ENCODE peak calls at places on chromosomes 16 and 17, in nine cellular contexts. One of them, this sample, is unnamed.

GRCh38 chr17:69502488-69502887 is 88.0 kb downstream of the MAP2K6 start:
- DNase-seq in fibroblast of lung: peak
- DNase-seq in CD8-positive, alpha-beta memory T cell: no peak
- DNase-seq in ovary: no peak
- DNase-seq in foreskin fibroblast: no peak
- DNase-seq in PC-3: no peak
- DNase-seq in AG10803: no peak
- DNase-seq in lower leg skin: no peak
- DNase-seq in fibroblast of mammary gland: no peak
- DNase-seq in this sample: no peak

GRCh38 chr17:69609495-69610315 is 195.2 kb downstream of the MAP2K6 start:
- DNase-seq in AG10803: peak
- DNase-seq in lower leg skin: no peak
- DNase-seq in CD8-positive, alpha-beta memory T cell: no peak
- DNase-seq in PC-3: peak
- DNase-seq in fibroblast of mammary gland: peak
- DNase-seq in ovary: no peak
- DNase-seq in fibroblast of lung: peak
- DNase-seq in foreskin fibroblast: peak
- DNase-seq in this sample: peak

GRCh38 chr16:28100810-28101532 is 37.5 kb upstream of the GSG1L start:
- DNase-seq in CD8-positive, alpha-beta memory T cell: no peak
- DNase-seq in ovary: peak
- DNase-seq in fibroblast of lung: no peak
- DNase-seq in lower leg skin: peak
- DNase-seq in fibroblast of mammary gland: no peak
- DNase-seq in foreskin fibroblast: no peak
- DNase-seq in AG10803: no peak
- DNase-seq in PC-3: no peak
- DNase-seq in this sample: no peak

GRCh38 chr17:38532451-38532850 is 73.3 kb downstream of the SRCIN1 start:
- DNase-seq in AG10803: no peak
- DNase-seq in fibroblast of lung: no peak
- DNase-seq in lower leg skin: no peak
- DNase-seq in PC-3: no peak
- DNase-seq in foreskin fibroblast: no peak
- DNase-seq in CD8-positive, alpha-beta memory T cell: no peak
- DNase-seq in fibroblast of mammary gland: no peak
- DNase-seq in ovary: no peak
- DNase-seq in this sample: no peak

GRCh38 chr16:67456383-67457140 is 24.4 kb downstream of the ATP6V0D1 start:
- DNase-seq in fibroblast of lung: peak
- DNase-seq in CD8-positive, alpha-beta memory T cell: no peak
- DNase-seq in ovary: peak
- DNase-seq in foreskin fibroblast: peak
- DNase-seq in lower leg skin: no peak
- DNase-seq in fibroblast of mammary gland: peak
- DNase-seq in PC-3: no peak
- DNase-seq in AG10803: peak
- DNase-seq in this sample: peak

GRCh38 chr17:65290616-65291015 is 153.4 kb downstream of the RGS9 start:
- DNase-seq in AG10803: no peak
- DNase-seq in PC-3: no peak
- DNase-seq in ovary: no peak
- DNase-seq in lower leg skin: peak
- DNase-seq in CD8-positive, alpha-beta memory T cell: no peak
- DNase-seq in fibroblast of lung: no peak
- DNase-seq in fibroblast of mammary gland: no peak
- DNase-seq in foreskin fibroblast: no peak
- DNase-seq in this sample: no peak

GRCh38 chr16:58077796-58078195 is 51.4 kb downstream of the CFAP20 start:
- DNase-seq in fibroblast of lung: no peak
- DNase-seq in AG10803: no peak
- DNase-seq in PC-3: no peak
- DNase-seq in fibroblast of mammary gland: no peak
- DNase-seq in CD8-positive, alpha-beta memory T cell: no peak
- DNase-seq in ovary: no peak
- DNase-seq in foreskin fibroblast: no peak
- DNase-seq in lower leg skin: no peak
- DNase-seq in this sample: no peak

GRCh38 chr16:57846078-57846697 is 43.9 kb upstream of the KIFC3 start:
- DNase-seq in foreskin fibroblast: no peak
- DNase-seq in fibroblast of mammary gland: no peak
- DNase-seq in CD8-positive, alpha-beta memory T cell: no peak
- DNase-seq in lower leg skin: no peak
- DNase-seq in AG10803: no peak
- DNase-seq in ovary: peak
- DNase-seq in fibroblast of lung: no peak
- DNase-seq in PC-3: no peak
- DNase-seq in this sample: no peak

GRCh38 chr17:31587462-31587861 is 196.0 kb downstream of the RAB11FIP4 start:
- DNase-seq in fibroblast of mammary gland: no peak
- DNase-seq in fibroblast of lung: no peak
- DNase-seq in AG10803: no peak
- DNase-seq in CD8-positive, alpha-beta memory T cell: no peak
- DNase-seq in ovary: no peak
- DNase-seq in lower leg skin: no peak
- DNase-seq in foreskin fibroblast: no peak
- DNase-seq in PC-3: no peak
- DNase-seq in this sample: no peak

GRCh38 chr17:7440823-7441174 is 1.5 kb downstream of the FGF11 start:
- DNase-seq in foreskin fibroblast: peak
- DNase-seq in AG10803: no peak
- DNase-seq in PC-3: peak
- DNase-seq in ovary: peak
- DNase-seq in fibroblast of mammary gland: peak
- DNase-seq in lower leg skin: no peak
- DNase-seq in fibroblast of lung: no peak
- DNase-seq in CD8-positive, alpha-beta memory T cell: no peak
- DNase-seq in this sample: peak

GRCh38 chr17:17108681-17109049 is 66.4 kb downstream of the MPRIP start:
- DNase-seq in foreskin fibroblast: no peak
- DNase-seq in fibroblast of mammary gland: no peak
- DNase-seq in CD8-positive, alpha-beta memory T cell: no peak
- DNase-seq in ovary: no peak
- DNase-seq in AG10803: no peak
- DNase-seq in fibroblast of lung: peak
- DNase-seq in lower leg skin: no peak
- DNase-seq in PC-3: no peak
- DNase-seq in this sample: peak

GRCh38 chr16:83913234-83913633 is 14.3 kb downstream of the MLYCD start:
- DNase-seq in ovary: no peak
- DNase-seq in PC-3: no peak
- DNase-seq in CD8-positive, alpha-beta memory T cell: no peak
- DNase-seq in lower leg skin: no peak
- DNase-seq in AG10803: no peak
- DNase-seq in fibroblast of mammary gland: no peak
- DNase-seq in fibroblast of lung: peak
- DNase-seq in foreskin fibroblast: peak
- DNase-seq in this sample: no peak

DNA sequence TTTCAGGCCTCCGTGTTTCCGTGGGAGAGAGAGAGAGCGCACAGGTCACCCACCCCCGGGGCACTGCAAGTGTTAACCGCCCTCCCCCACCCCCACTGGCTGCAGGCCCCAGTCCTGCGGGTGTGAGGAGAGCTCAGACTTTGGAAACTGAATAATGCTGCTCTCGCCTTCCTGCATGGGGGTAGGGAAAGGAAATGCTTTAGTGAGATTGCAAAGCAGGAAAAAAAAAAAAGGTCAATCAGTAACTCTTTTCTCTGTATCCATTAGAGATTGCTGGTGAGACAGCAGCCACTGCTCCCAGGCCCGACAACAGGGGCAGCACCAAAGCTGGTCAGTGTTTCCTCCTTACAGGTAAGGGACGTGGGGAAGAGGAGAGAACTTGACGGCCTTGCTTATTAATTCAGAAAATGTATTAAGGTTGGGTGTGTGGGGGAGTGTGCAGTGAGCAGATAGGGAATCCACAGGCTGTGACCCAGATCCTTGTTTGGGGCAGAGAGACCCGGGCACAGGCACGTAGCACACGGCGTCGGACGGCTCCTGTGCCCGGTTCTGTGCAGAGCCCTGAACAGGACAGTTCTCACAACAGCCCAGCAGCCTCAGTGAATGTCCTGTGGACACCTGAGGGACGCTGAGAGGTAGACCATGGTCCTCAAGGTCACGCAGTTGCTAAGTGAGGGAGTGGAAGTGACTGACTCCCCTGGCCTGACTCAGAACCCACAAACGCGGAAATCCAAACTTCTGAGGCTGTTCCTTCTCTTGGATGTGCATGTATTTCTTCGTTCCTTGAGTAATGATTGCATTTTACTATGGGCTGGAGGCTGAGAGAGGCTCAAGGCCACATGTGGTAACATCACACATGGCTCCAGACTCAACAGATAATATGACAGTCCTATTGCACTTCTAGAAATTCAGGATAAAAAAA is 156.5 kb downstream of the FOXL1 start:
- DNase-seq in foreskin fibroblast: no peak
- DNase-seq in AG10803: no peak
- DNase-seq in CD8-positive, alpha-beta memory T cell: no peak
- DNase-seq in lower leg skin: no peak
- DNase-seq in PC-3: no peak
- DNase-seq in fibroblast of mammary gland: no peak
- DNase-seq in ovary: no peak
- DNase-seq in fibroblast of lung: no peak
- DNase-seq in this sample: no peak
- H3K4me3 ChIP-seq in foreskin fibroblast: no peak
- H3K4me3 ChIP-seq in AG10803: no peak
- H3K4me3 ChIP-seq in CD8-positive, alpha-beta memory T cell: no peak
- H3K4me3 ChIP-seq in lower leg skin: no peak
- H3K4me3 ChIP-seq in PC-3: no peak
- H3K4me3 ChIP-seq in fibroblast of mammary gland: no peak
- H3K4me3 ChIP-seq in ovary: no peak
- H3K4me3 ChIP-seq in fibroblast of lung: no peak
- H3K4me3 ChIP-seq in this sample: no peak

GRCh38 chr16:88532434-88533241 is 37.6 kb upstream of the ZC3H18 start:
- DNase-seq in CD8-positive, alpha-beta memory T cell: no peak
- DNase-seq in fibroblast of lung: no peak
- DNase-seq in lower leg skin: no peak
- DNase-seq in PC-3: no peak
- DNase-seq in ovary: peak
- DNase-seq in foreskin fibroblast: no peak
- DNase-seq in fibroblast of mammary gland: no peak
- DNase-seq in AG10803: no peak
- DNase-seq in this sample: no peak

GRCh38 chr16:88531931-88532433 is 38.2 kb upstream of the ZC3H18 start:
- DNase-seq in CD8-positive, alpha-beta memory T cell: no peak
- DNase-seq in foreskin fibroblast: no peak
- DNase-seq in ovary: peak
- DNase-seq in PC-3: no peak
- DNase-seq in fibroblast of lung: no peak
- DNase-seq in AG10803: no peak
- DNase-seq in lower leg skin: no peak
- DNase-seq in fibroblast of mammary gland: no peak
- DNase-seq in this sample: no peak

GRCh38 chr16:88530858-88531203 is 39.4 kb upstream of the ZC3H18 start:
- DNase-seq in AG10803: no peak
- DNase-seq in ovary: no peak
- DNase-seq in foreskin fibroblast: no peak
- DNase-seq in lower leg skin: no peak
- DNase-seq in fibroblast of mammary gland: no peak
- DNase-seq in fibroblast of lung: no peak
- DNase-seq in CD8-positive, alpha-beta memory T cell: no peak
- DNase-seq in PC-3: no peak
- DNase-seq in this sample: no peak

GRCh38 chr16:88530051-88530857 is 39.9 kb upstream of the ZC3H18 start:
- DNase-seq in AG10803: no peak
- DNase-seq in PC-3: no peak
- DNase-seq in fibroblast of lung: no peak
- DNase-seq in lower leg skin: no peak
- DNase-seq in foreskin fibroblast: no peak
- DNase-seq in fibroblast of mammary gland: no peak
- DNase-seq in ovary: no peak
- DNase-seq in CD8-positive, alpha-beta memory T cell: no peak
- DNase-seq in this sample: no peak

DNA sequence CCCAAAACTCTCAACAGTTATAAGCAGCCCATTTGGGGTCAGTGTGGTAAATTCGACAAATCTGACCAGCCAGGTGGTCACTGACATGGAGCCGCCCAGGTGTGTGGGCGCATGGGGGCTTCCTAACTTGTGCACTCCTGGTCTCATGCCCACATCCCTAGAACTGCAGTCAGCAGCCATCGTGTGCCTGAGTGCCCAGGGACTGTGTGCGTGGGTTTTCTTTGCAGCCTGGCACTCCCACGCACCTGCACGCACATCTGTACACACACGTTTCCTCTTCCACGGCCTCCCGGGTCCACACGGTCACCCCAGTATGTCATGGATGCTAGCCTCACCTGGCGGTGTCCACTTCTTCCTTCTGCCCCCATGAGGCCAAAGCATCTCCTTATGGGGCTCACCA is 38.9 kb upstream of the ZC3H18 start:
- DNase-seq in AG10803: no peak
- DNase-seq in foreskin fibroblast: no peak
- DNase-seq in ovary: no peak
- DNase-seq in lower leg skin: no peak
- DNase-seq in CD8-positive, alpha-beta memory T cell: no peak
- DNase-seq in fibroblast of lung: no peak
- DNase-seq in PC-3: no peak
- DNase-seq in fibroblast of mammary gland: no peak
- DNase-seq in this sample: no peak
- H3K4me3 ChIP-seq in AG10803: no peak
- H3K4me3 ChIP-seq in foreskin fibroblast: no peak
- H3K4me3 ChIP-seq in ovary: no peak
- H3K4me3 ChIP-seq in lower leg skin: no peak
- H3K4me3 ChIP-seq in CD8-positive, alpha-beta memory T cell: no peak
- H3K4me3 ChIP-seq in fibroblast of lung: no peak
- H3K4me3 ChIP-seq in PC-3: no peak
- H3K4me3 ChIP-seq in fibroblast of mammary gland: no peak
- H3K4me3 ChIP-seq in this sample: no peak

GRCh38 chr16:88780100-88781062 is 4.6 kb downstream of the PIEZO1 start:
- DNase-seq in foreskin fibroblast: no peak
- DNase-seq in PC-3: no peak
- DNase-seq in fibroblast of mammary gland: no peak
- DNase-seq in fibroblast of lung: peak
- DNase-seq in lower leg skin: no peak
- DNase-seq in AG10803: no peak
- DNase-seq in ovary: no peak
- DNase-seq in CD8-positive, alpha-beta memory T cell: no peak
- DNase-seq in this sample: no peak
- H3K4me3 ChIP-seq in foreskin fibroblast: no peak
- H3K4me3 ChIP-seq in PC-3: peak
- H3K4me3 ChIP-seq in fibroblast of mammary gland: no peak
- H3K4me3 ChIP-seq in fibroblast of lung: no peak
- H3K4me3 ChIP-seq in lower leg skin: no peak
- H3K4me3 ChIP-seq in AG10803: no peak
- H3K4me3 ChIP-seq in ovary: no peak
- H3K4me3 ChIP-seq in CD8-positive, alpha-beta memory T cell: peak
- H3K4me3 ChIP-seq in this sample: no peak

DNA sequence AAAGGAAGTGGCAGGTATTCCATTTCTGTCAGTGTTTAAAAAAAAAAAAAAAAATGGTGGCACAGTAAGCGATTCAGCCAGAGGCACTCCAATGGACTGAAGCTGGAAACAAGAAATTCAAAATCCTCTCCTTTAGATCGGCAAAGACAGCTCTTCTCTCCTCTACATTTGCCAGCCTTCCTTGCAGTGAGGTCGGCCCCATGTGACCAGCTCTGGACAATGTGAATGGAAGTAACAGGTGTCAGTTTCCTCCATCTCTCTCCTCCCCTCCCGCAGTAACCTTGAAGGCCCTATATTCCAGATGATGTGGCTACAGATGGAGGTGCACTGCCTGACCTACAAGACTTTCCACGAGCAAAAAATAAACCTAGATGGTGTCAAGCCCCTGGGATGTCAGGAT is 15.0 kb downstream of the CUEDC1 start:
- DNase-seq in lower leg skin: no peak
- DNase-seq in fibroblast of lung: no peak
- DNase-seq in fibroblast of mammary gland: no peak
- DNase-seq in CD8-positive, alpha-beta memory T cell: no peak
- DNase-seq in PC-3: no peak
- DNase-seq in ovary: no peak
- DNase-seq in foreskin fibroblast: no peak
- DNase-seq in AG10803: no peak
- DNase-seq in this sample: no peak
- H3K4me3 ChIP-seq in lower leg skin: no peak
- H3K4me3 ChIP-seq in fibroblast of lung: no peak
- H3K4me3 ChIP-seq in fibroblast of mammary gland: no peak
- H3K4me3 ChIP-seq in CD8-positive, alpha-beta memory T cell: no peak
- H3K4me3 ChIP-seq in PC-3: no peak
- H3K4me3 ChIP-seq in ovary: no peak
- H3K4me3 ChIP-seq in foreskin fibroblast: no peak
- H3K4me3 ChIP-seq in AG10803: no peak
- H3K4me3 ChIP-seq in this sample: no peak